ENCODE peak calls at places on chromosome 18, in six cellular contexts. F is astrocyte of the spinal cord; S is colonic mucosa; P is T follicular helper cell; G is CD8-positive, alpha-beta memory T cell; L is foreskin fibroblast. U is an unnamed sample.

GRCh38 chr18:77058186-77058847 is 74.3 kb downstream of the MBP start:
- DNase-seq in L (no peak), P (no peak), G (no peak), F (no peak), S (no peak), U (no peak)

GRCh38 chr18:12435867-12436266 is 28.1 kb downstream of the PRELID3A start:
- DNase-seq in S (no peak), P (no peak), L (no peak), F (no peak), G (no peak), U (no peak)

GRCh38 chr18:22524783-22525182 is 107.1 kb upstream of the CTAGE1 start:
- DNase-seq in P (no peak), F (no peak), G (no peak), L (no peak), S (no peak), U (no peak)

GRCh38 chr18:24413148-24413547 is 13.3 kb upstream of the IMPACT start:
- DNase-seq in F (no peak), G (no peak), S (no peak), L (peak), P (no peak), U (no peak)

GRCh38 chr18:38052879-38053590 is 487.4 kb upstream of the CELF4 start:
- DNase-seq in G (no peak), L (no peak), S (no peak), F (no peak), P (no peak), U (no peak)

GRCh38 chr18:48658721-48659120 is 119.9 kb downstream of the CTIF start:
- DNase-seq in G (no peak), P (no peak), L (no peak), S (no peak), F (no peak), U (no peak)

GRCh38 chr18:24027156-24027555 is 12.6 kb downstream of the TTC39C start:
- DNase-seq in G (no peak), F (peak), P (no peak), L (peak), S (no peak), U (no peak)

GRCh38 chr18:26729439-26729838 is 136.1 kb downstream of the AQP4 start:
- DNase-seq in P (no peak), F (no peak), G (no peak), S (no peak), L (no peak), U (no peak)

GRCh38 chr18:27750014-27750413 is 426.9 kb downstream of the CDH2 start:
- DNase-seq in P (no peak), G (no peak), S (peak), L (no peak), F (peak), U (no peak)

GRCh38 chr18:21053127-21053526 is 58.5 kb downstream of the ROCK1 start:
- DNase-seq in L (peak), F (peak), G (no peak), S (no peak), P (no peak), U (no peak)

GRCh38 chr18:6929370-6930102 is 188.1 kb downstream of the LAMA1 start:
- DNase-seq in P (no peak), G (no peak), L (no peak), S (peak), F (no peak), U (no peak)

GRCh38 chr18:42706618-42707017 is 408.9 kb downstream of the RIT2 start:
- DNase-seq in G (no peak), P (no peak), S (peak), L (no peak), F (no peak), U (no peak)

GRCh38 chr18:10736984-10737383 is 211.2 kb downstream of the NAPG start:
- DNase-seq in P (no peak), F (no peak), L (no peak), G (no peak), S (no peak), U (no peak)

GRCh38 chr18:42758851-42759250 is 356.6 kb downstream of the RIT2 start:
- DNase-seq in G (no peak), P (no peak), F (no peak), L (no peak), S (no peak), U (no peak)

GRCh38 chr18:35441857-35442595 is 55.7 kb downstream of the INO80C start:
- DNase-seq in F (peak), S (no peak), L (no peak), G (no peak), P (no peak), U (no peak)

GRCh38 chr18:70373062-70373519 is 84.2 kb downstream of the SOCS6 start:
- DNase-seq in P (no peak), G (no peak), F (peak), S (no peak), L (peak), U (no peak)

GRCh38 chr18:5895886-5896740 is 791 bp upstream of the TMEM200C start:
- DNase-seq in F (peak), G (no peak), L (no peak), P (no peak), S (no peak), U (no peak)

GRCh38 chr18:62979172-62979571 is 263.8 kb downstream of the PHLPP1 start:
- DNase-seq in S (no peak), F (peak), G (no peak), L (peak), P (no peak), U (no peak)

GRCh38 chr18:31920326-31920725 is 22.6 kb downstream of the TRAPPC8 start:
- DNase-seq in P (no peak), F (no peak), G (no peak), L (no peak), S (no peak), U (no peak)

GRCh38 chr18:76621184-76621583 is 126.1 kb upstream of the ZNF516 start:
- DNase-seq in L (no peak), P (no peak), G (no peak), F (no peak), S (no peak), U (no peak)

GRCh38 chr18:10454800-10455550 is 540 bp downstream of the APCDD1 start:
- DNase-seq in L (no peak), S (no peak), F (no peak), P (no peak), G (no peak), U (peak)

GRCh38 chr18:57925706-57926105 is 118.3 kb upstream of the NEDD4L start:
- DNase-seq in F (peak), P (no peak), G (no peak), S (no peak), L (peak), U (no peak)

GRCh38 chr18:23703057-23703986 is 14.1 kb downstream of the LAMA3 start:
- DNase-seq in L (peak), S (peak), G (no peak), F (peak), P (no peak), U (no peak)

GRCh38 chr18:23259701-23260661 is 124.7 kb downstream of the CABLES1 start:
- DNase-seq in P (no peak), G (no peak), L (peak), F (peak), S (peak), U (no peak)

GRCh38 chr18:78041218-78041617 is 791.6 kb downstream of the GALR1 start:
- DNase-seq in L (no peak), F (no peak), G (no peak), S (no peak), P (no peak), U (no peak)

GRCh38 chr18:77086656-77087390 is 45.8 kb downstream of the MBP start:
- DNase-seq in L (peak), G (no peak), F (no peak), P (no peak), S (peak), U (no peak)

GRCh38 chr18:62030091-62030985 is 137.5 kb upstream of the RNF152 start:
- DNase-seq in S (no peak), G (no peak), F (peak), L (peak), P (no peak), U (no peak)

GRCh38 chr18:75533954-75534353 is 106.5 kb upstream of the SMIM21 start:
- DNase-seq in P (no peak), L (peak), F (no peak), S (no peak), G (no peak), U (no peak)